ENCODE peak calls at places on chromosomes 3 and 15, in seven cellular contexts. D is HepG2, N is WTC11, F is K562, P is SK-N-SH, O is A549, W is H1. C is an unnamed sample.

GRCh38 chr15:51390932-51391432 is 49.5 kb downstream of the GLDN start:
- DNase-seq in O (no peak), W (no peak), F (no peak), D (no peak), P (no peak), N (peak), C (no peak)

GRCh38 chr15:26630857-26631256 is 142.0 kb downstream of the GABRB3 start:
- DNase-seq in W (no peak), O (peak), D (no peak), F (no peak), P (no peak), N (peak), C (no peak)

GRCh38 chr3:23720059-23720458 is 85.7 kb upstream of the UBE2E1 start:
- DNase-seq in P (no peak), D (no peak), O (no peak), W (no peak), F (no peak), N (no peak), C (no peak)

GRCh38 chr3:51434110-51434509 is 43.0 kb downstream of the RBM15B start:
- DNase-seq in O (no peak), F (no peak), D (peak), N (no peak), P (no peak), W (no peak), C (no peak)

GRCh38 chr3:58325525-58325992 is 7.1 kb upstream of the PXK start:
- DNase-seq in O (no peak), N (no peak), F (no peak), W (no peak), D (peak), P (no peak), C (peak)

GRCh38 chr15:43769584-43770228 is 7.1 kb downstream of the ELL3 start:
- DNase-seq in N (peak), O (peak), F (peak), D (peak), W (peak), P (peak), C (peak)

GRCh38 chr3:172680684-172681083 is 30.2 kb downstream of the NCEH1 start:
- DNase-seq in P (no peak), O (no peak), D (no peak), N (no peak), F (no peak), W (no peak), C (no peak)

GRCh38 chr3:125154800-125155269 is 57.7 kb downstream of the SLC12A8 start:
- DNase-seq in F (no peak), D (no peak), P (no peak), O (no peak), N (no peak), W (no peak), C (no peak)

GRCh38 chr3:127197300-127198150 is 4.6 kb downstream of the PRR23E start:
- DNase-seq in P (no peak), F (no peak), N (no peak), W (no peak), O (no peak), D (peak), C (no peak)

GRCh38 chr3:190258634-190259033 is 63.6 kb downstream of the CLDN1 start:
- DNase-seq in O (no peak), F (no peak), W (no peak), D (peak), P (no peak), N (peak), C (peak)
- TF ChIP-seq USF2 in O (no peak), F (no peak), W (no peak), D (no peak), P (no peak), N (no peak), C (no peak)

GRCh38 chr15:68298336-68298735 is 20.8 kb downstream of the FEM1B start:
- DNase-seq in P (no peak), D (no peak), F (no peak), N (no peak), O (no peak), W (no peak), C (no peak)

GRCh38 chr15:68299436-68299835 is 21.9 kb downstream of the FEM1B start:
- DNase-seq in D (no peak), O (no peak), P (no peak), N (no peak), W (no peak), F (no peak), C (no peak)

GRCh38 chr15:68301300-68301699 is 23.8 kb downstream of the FEM1B start:
- DNase-seq in F (no peak), P (no peak), W (no peak), N (no peak), D (no peak), O (no peak), C (no peak)

GRCh38 chr15:68298882-68299381 is 21.4 kb downstream of the FEM1B start:
- DNase-seq in P (no peak), W (no peak), O (no peak), D (no peak), F (no peak), N (no peak), C (no peak)

GRCh38 chr15:68300115-68300940 is 22.8 kb downstream of the FEM1B start:
- DNase-seq in W (no peak), D (peak), F (no peak), N (no peak), P (no peak), O (no peak), C (no peak)
- TF ChIP-seq USF2 in W (no peak), D (no peak), F (no peak), N (no peak), P (no peak), O (no peak), C (no peak)

DNA sequence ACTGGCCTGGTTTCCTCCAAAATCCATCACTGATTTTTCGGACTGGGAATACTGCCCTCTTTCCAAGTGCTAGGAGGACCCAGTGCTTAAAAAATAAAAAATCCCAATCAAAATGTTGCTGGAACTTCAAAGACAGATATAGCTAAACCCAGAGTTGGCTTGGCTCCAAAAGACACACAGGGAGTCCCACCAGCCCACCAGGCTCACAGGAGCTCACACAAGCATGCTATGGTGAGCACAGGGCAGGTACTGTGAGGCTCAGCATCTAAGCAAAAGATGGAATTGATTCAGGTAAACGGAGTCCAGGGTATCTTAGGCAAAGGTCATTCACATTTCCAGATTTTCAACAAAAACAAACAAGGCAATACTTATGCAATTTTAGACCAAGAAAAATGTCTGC is 3.7 kb downstream of the TRANK1 start:
- DNase-seq in F (no peak), N (no peak), O (no peak), W (no peak), D (no peak), P (no peak), C (no peak)
- TF ChIP-seq USF2 in F (no peak), N (no peak), O (no peak), W (no peak), D (no peak), P (no peak), C (no peak)

DNA sequence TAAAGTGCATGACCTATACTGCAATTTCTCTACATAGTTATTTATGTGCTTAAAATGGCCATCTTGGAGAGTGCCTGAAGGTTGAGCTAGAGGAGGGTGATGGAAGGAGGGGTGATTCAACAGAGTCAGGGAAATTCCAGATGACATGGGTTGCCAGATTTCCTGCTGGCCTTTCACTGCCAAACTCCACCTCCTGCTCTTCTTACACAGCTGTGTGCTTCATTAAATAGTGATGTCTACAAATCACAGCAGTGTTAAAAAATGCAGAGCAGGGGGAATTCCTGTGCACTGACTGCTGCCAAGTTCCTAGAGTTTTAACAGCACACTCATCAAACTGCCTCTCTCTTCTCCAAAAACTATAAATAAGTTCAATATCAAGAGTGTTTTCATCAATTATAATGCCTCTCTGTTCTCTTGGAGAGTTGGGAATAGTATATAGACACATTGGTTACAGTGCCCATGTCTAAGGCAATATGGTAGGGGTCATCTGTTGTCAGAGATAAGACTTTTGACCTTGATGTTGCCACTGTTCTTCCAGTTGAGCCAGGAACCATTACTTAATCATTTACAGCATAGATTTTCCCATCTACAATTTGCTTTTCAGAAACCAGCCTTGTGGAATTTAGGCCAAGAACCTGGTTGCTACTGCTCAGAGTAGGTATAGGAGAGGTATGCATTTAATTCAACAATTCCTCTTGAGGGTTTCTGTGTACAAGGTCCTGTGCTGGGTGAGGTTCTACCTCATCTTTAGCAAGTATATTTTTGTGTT is 79.6 kb downstream of the TP63 start:
- DNase-seq in O (peak), N (no peak), F (no peak), W (peak), P (no peak), D (no peak), C (peak)
- TF ChIP-seq USF2 in O (no peak), N (no peak), F (no peak), W (no peak), P (no peak), D (no peak), C (no peak)

DNA sequence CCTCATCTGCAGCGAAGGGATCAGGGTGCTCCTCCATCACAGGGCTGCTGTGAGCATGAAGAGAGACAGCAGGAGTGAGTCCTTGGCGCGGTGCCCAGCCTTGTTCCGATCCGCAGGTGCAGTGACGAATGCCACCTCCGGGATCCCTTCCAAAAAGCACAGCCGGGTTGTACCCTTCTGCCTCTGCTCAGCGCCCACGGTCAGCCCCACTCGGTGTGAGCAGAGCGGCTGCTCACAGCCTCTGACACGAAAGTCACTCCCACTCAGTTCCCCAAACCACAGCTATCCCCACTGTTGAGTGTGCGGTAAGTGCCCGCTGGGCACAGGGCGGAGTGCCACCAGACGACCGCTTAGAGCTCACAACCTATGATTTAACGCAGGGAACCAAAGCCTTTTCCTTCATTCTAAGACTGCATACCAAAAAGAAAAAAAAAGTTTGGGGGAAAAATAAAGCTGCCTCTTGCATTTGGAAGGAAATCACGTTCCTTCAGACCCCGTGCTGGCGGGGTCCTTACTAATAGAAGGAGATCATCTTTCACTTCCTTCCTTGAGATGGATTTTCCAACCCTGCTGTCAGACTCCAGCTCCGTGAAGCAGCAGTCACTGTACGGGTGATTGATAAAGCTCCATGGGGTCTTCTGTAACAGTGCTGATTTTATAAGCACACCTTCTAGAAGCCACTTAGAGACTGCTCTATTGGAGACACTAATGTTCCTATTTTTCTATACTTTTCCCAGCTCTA is 34.7 kb upstream of the TUBGCP5 start:
- DNase-seq in N (no peak), D (no peak), W (no peak), O (no peak), P (no peak), F (no peak), C (no peak)
- TF ChIP-seq USF2 in N (no peak), D (no peak), W (no peak), O (no peak), P (no peak), F (no peak), C (no peak)

DNA sequence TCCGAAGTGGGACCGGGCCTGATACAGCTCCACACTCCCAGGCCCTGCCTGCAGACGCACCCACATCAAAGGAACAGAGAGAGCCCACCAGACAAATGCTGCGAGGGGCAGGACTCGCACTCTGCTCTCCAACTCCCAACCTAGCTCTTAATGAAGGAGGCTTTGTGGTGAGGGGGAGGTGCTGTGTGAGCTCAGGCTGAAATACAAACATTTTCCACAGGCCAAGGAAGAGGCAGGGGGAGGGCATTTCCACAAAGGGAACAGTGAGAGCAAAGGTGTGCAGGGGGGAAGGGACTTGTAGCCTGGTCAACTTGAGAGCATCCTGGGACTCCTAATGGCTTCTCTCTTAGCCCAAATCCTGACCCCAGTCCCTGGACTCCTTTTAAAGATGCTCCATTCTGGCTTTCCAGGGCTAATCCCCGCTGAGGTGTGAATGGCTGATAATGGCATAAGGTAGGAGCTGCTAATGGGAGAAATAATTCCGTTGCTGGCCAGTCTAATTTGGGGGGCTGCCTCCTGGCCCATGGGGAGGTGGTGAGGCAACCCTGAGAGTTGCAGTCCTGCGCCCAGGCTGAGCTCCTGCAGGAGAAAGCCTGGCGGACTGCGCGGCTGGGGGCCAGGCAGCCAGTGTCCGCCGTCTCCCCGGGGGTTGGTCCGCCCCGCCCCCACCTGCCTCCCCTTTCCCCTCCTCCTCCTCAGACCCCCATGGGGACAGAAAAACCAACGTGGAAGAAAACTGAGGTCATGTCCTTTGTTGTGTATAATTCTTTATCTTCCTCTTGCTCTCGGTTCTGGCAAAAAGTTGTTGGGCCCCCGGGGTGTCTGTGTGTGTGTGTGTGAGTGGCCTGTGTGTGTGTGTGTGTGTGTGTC is 9.5 kb downstream of the LINGO1 start:
- DNase-seq in F (no peak), D (peak), N (peak), W (no peak), P (peak), O (peak), C (no peak)
- TF ChIP-seq USF2 in F (no peak), D (no peak), N (no peak), W (no peak), P (no peak), O (no peak), C (no peak)

GRCh38 chr3:85576091-85576690 is 617.4 kb downstream of the CADM2 start:
- DNase-seq in P (peak), O (peak), W (peak), F (peak), N (peak), D (peak), C (peak)
- TF ChIP-seq USF2 in P (no peak), O (no peak), W (no peak), F (no peak), N (no peak), D (no peak), C (no peak)